ENCODE peak calls at places on chromosome 12, in ten cellular contexts. L, T, I, B, R, Z, M, U, V and S are unnamed samples.
A peak's percentile ranks its signal among the peaks of the same experiment; 100 is the strongest.

GRCh38 chr12:130661501-130662255 is 54.4 kb downstream of the RIMBP2 start:
- DNase-seq in R (no peak), B (no peak), V (no peak), M (peak; percentile 7), U (no peak), T (peak; percentile 2), Z (no peak), I (peak; percentile 14), L (no peak), S (peak; percentile 24)

GRCh38 chr12:21763531-21763930 is 11.0 kb downstream of the KCNJ8 start:
- DNase-seq in U (no peak), R (no peak), B (no peak), M (no peak), T (no peak), Z (no peak), I (no peak), V (no peak), L (no peak), S (no peak)

GRCh38 chr12:104748790-104749189 is 209.3 kb downstream of the SLC41A2 start:
- DNase-seq in B (no peak), I (no peak), T (no peak), M (no peak), V (no peak), Z (no peak), L (no peak), U (no peak), R (no peak), S (no peak)

GRCh38 chr12:89451876-89452275 is 72.7 kb downstream of the GALNT4 start:
- DNase-seq in U (no peak), I (no peak), M (no peak), R (peak; percentile 74), V (peak; percentile 7), L (peak; percentile 70), B (no peak), Z (no peak), T (no peak), S (no peak)

GRCh38 chr12:123427036-123427769 is 9.3 kb downstream of the RILPL2 start:
- DNase-seq in M (no peak), B (no peak), L (no peak), I (no peak), T (no peak), U (no peak), V (no peak), Z (peak; percentile 97), R (no peak), S (no peak)

GRCh38 chr12:50117057-50117622 is 5.1 kb downstream of the COX14 start:
- DNase-seq in Z (no peak), B (no peak), M (no peak), I (no peak), T (no peak), R (no peak), V (no peak), L (no peak), U (no peak), S (no peak)

GRCh38 chr12:4807116-4807783 is 87.0 kb downstream of the GALNT8 start:
- DNase-seq in I (no peak), Z (no peak), B (no peak), L (no peak), U (no peak), T (no peak), M (no peak), V (no peak), R (no peak), S (no peak)

GRCh38 chr12:27866382-27867101 is 86.5 kb upstream of the MANSC4 start:
- DNase-seq in B (no peak), M (no peak), R (no peak), T (no peak), U (peak; percentile 49), Z (no peak), V (no peak), L (no peak), I (peak; percentile 49), S (no peak)

GRCh38 chr12:24945822-24946221 is 3.1 kb downstream of the BCAT1 start:
- DNase-seq in L (no peak), B (no peak), U (no peak), V (no peak), M (no peak), Z (no peak), T (no peak), I (no peak), R (peak; percentile 26), S (peak; percentile 37)

GRCh38 chr12:14126692-14127091 is 145.3 kb upstream of the GRIN2B start:
- DNase-seq in L (no peak), V (no peak), Z (no peak), B (no peak), M (no peak), U (no peak), I (no peak), T (no peak), R (no peak), S (no peak)

GRCh38 chr12:65204886-65205525 is 35.6 kb downstream of the LEMD3 start:
- DNase-seq in Z (no peak), U (no peak), R (peak; percentile 37), B (no peak), T (no peak), I (no peak), L (no peak), M (no peak), V (no peak), S (no peak)

GRCh38 chr12:124326104-124326503 is 31.2 kb downstream of the RFLNA start:
- DNase-seq in U (no peak), I (no peak), T (no peak), V (no peak), M (no peak), Z (no peak), R (no peak), L (peak; percentile 51), B (no peak), S (no peak)

GRCh38 chr12:57242329-57242690 is 8.7 kb downstream of the STAC3 start:
- DNase-seq in V (no peak), Z (no peak), I (no peak), T (no peak), R (no peak), B (no peak), U (peak; percentile 64), M (no peak), L (no peak), S (no peak)

GRCh38 chr12:30908389-30909087 is 18.0 kb upstream of the TSPAN11 start:
- DNase-seq in B (no peak), V (no peak), R (peak; percentile 16), M (peak; percentile 56), L (no peak), Z (no peak), I (no peak), T (no peak), U (peak; percentile 36), S (no peak)
- TF ChIP-seq MAX in B (no peak), V (no peak), R (no peak), M (no peak), L (no peak), Z (no peak), I (no peak), T (no peak), U (peak; percentile 33), S (no peak)

DNA sequence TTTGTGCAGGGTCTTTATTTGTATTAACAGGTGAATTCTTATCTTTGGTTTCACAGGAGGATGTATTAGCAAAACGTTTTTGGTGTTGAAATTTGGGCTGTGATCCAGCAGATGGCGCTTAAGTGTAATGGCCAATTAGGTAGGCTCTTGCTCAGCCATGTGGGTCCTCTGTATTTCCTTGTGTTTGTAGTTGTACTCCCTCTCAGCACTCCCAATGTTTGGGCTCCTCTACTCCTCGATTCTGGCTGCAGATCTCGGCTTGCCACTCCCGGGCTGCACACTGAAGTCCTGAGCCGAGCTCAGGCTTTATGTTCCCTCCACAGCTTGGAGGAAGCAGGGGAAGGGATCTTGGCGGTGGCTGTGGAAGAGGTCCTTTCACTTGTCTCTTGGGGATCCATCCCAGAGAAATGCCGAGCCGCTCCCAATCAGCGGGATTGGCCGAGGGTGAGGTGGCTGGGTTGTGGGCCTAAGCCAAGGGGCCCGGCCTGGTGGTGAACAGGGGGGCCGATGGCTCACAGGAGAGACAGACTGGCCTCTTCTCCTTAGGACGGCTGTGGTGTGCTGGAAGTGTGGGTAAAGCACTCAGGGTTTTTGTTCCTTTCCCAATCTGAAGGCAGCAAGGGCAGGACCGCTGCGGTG is 133.7 kb downstream of the AEBP2 start:
- DNase-seq in B (peak; percentile 18), T (peak; percentile 32), M (peak; percentile 45), V (peak; percentile 34), Z (no peak), R (peak; percentile 69), U (peak; percentile 15), I (peak; percentile 68), L (peak; percentile 57), S (peak; percentile 87)
- TF ChIP-seq CTCF in B (peak; percentile 55), T (peak; percentile 34), M (peak; percentile 69), V (peak; percentile 81), Z (peak; percentile 57), R (peak; percentile 60), U (peak; percentile 59), I (peak; percentile 48), L (peak; percentile 38), S (peak; percentile 97)

GRCh38 chr12:29317556-29318363 is 63.2 kb downstream of the ERGIC2 start:
- DNase-seq in V (peak; percentile 7), Z (peak; percentile 52), B (peak; percentile 11), I (peak; percentile 69), U (peak; percentile 67), M (peak; percentile 62), R (peak; percentile 72), L (peak; percentile 18), T (peak; percentile 54), S (peak; percentile 92)

GRCh38 chr12:29322157-29322556 is 58.8 kb downstream of the ERGIC2 start:
- DNase-seq in M (no peak), B (no peak), T (no peak), R (no peak), U (no peak), Z (no peak), L (no peak), I (no peak), V (no peak), S (no peak)

GRCh38 chr12:29320295-29321090 is 60.5 kb downstream of the ERGIC2 start:
- DNase-seq in M (peak; percentile 2), Z (no peak), U (no peak), B (no peak), R (peak; percentile 57), V (no peak), L (no peak), T (no peak), I (peak; percentile 2), S (no peak)

GRCh38 chr12:29314421-29314820 is 66.6 kb downstream of the ERGIC2 start:
- DNase-seq in B (no peak), V (no peak), T (no peak), R (no peak), I (no peak), Z (no peak), M (no peak), L (no peak), U (no peak), S (no peak)

GRCh38 chr12:29316772-29317171 is 64.2 kb downstream of the ERGIC2 start:
- DNase-seq in B (no peak), V (peak; percentile 7), M (no peak), U (no peak), R (no peak), T (no peak), L (peak; percentile 35), Z (no peak), I (no peak), S (no peak)
- TF ChIP-seq MAX in B (no peak), V (no peak), M (no peak), U (peak; percentile 23), R (no peak), T (no peak), L (no peak), Z (no peak), I (no peak), S (no peak)

DNA sequence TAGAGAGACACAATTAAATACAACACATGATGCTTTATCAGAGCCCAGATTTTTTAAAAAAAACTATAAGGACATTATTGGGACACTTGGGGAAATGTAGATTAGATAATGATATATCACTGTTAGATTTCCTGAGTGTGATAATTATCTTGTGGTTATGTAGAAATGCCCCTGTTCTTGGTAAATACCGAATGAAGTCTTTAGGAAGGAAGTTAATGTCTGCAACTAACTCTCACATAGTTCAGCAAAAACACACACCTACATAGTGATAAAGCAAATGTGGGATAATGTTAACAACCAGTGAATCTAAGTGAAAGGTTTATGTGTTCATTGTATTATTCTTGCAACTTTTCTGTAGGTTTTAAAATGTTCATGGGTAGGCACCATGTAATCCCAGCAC is 14.6 kb upstream of the CACNB3 start:
- DNase-seq in Z (no peak), B (no peak), U (no peak), V (no peak), I (no peak), R (no peak), M (no peak), L (no peak), T (no peak), S (no peak)
- TF ChIP-seq CTCF in Z (no peak), B (no peak), U (no peak), V (no peak), I (no peak), R (no peak), M (no peak), L (no peak), T (no peak), S (no peak)